ENCODE peak calls at places on chromosomes 3 and 15, in seven cellular contexts. E, S, K, I, U, J and X are unnamed samples.

GRCh38 chr3:126449621-126450051 is 26.1 kb downstream of the ZXDC start:
- DNase-seq in J (no peak), S (no peak), U (no peak), I (no peak), E (no peak), K (no peak), X (no peak)

GRCh38 chr3:159607856-159608255 is 380.8 kb upstream of the IL12A start:
- DNase-seq in I (no peak), J (no peak), U (no peak), E (no peak), S (no peak), K (no peak), X (no peak)

GRCh38 chr3:62632510-62633294 is 242.5 kb downstream of the CADPS start:
- DNase-seq in U (no peak), E (no peak), S (no peak), I (no peak), J (no peak), K (no peak), X (no peak)

GRCh38 chr3:136305879-136306278 is 55.7 kb downstream of the PCCB start:
- DNase-seq in J (peak; percentile 8), I (no peak), E (no peak), S (peak; percentile 32), U (no peak), K (no peak), X (no peak)

GRCh38 chr3:69012836-69013255 is 638 bp downstream of the EOGT start:
- DNase-seq in K (peak; percentile 87), U (no peak), I (peak; percentile 54), S (no peak), E (peak; percentile 30), J (no peak), X (peak; percentile 22)

GRCh38 chr3:132210476-132211346 is 106.5 kb upstream of the ACP3 start:
- DNase-seq in K (peak; percentile 8), J (no peak), E (peak; percentile 44), U (no peak), S (peak; percentile 39), I (peak; percentile 84), X (peak; percentile 6)

GRCh38 chr3:43584043-43584826 is 37.6 kb downstream of the ANO10 start:
- DNase-seq in U (peak; percentile 35), J (no peak), K (no peak), I (no peak), E (no peak), S (no peak), X (no peak)

GRCh38 chr3:17840126-17840525 is 97.7 kb upstream of the TBC1D5 start:
- DNase-seq in U (no peak), S (no peak), E (no peak), J (no peak), I (no peak), K (no peak), X (no peak)

GRCh38 chr15:92655178-92655995 is at the start of gene FAM174B:
- DNase-seq in S (no peak), U (no peak), I (peak; percentile 78), E (peak; percentile 68), K (peak; percentile 92), J (no peak), X (no peak)

GRCh38 chr3:116259984-116260383 is 185.3 kb downstream of the LSAMP start:
- DNase-seq in J (no peak), K (no peak), U (no peak), S (no peak), E (no peak), I (no peak), X (no peak)

GRCh38 chr3:195895078-195895899 is 13.1 kb downstream of the TNK2 start:
- DNase-seq in J (no peak), I (peak; percentile 75), S (peak; percentile 37), U (peak; percentile 64), E (peak; percentile 73), K (peak; percentile 84), X (peak; percentile 44)

GRCh38 chr3:179630753-179631451 is 21.9 kb upstream of the USP13 start:
- DNase-seq in I (no peak), E (no peak), U (no peak), S (no peak), J (no peak), K (no peak), X (no peak)

DNA sequence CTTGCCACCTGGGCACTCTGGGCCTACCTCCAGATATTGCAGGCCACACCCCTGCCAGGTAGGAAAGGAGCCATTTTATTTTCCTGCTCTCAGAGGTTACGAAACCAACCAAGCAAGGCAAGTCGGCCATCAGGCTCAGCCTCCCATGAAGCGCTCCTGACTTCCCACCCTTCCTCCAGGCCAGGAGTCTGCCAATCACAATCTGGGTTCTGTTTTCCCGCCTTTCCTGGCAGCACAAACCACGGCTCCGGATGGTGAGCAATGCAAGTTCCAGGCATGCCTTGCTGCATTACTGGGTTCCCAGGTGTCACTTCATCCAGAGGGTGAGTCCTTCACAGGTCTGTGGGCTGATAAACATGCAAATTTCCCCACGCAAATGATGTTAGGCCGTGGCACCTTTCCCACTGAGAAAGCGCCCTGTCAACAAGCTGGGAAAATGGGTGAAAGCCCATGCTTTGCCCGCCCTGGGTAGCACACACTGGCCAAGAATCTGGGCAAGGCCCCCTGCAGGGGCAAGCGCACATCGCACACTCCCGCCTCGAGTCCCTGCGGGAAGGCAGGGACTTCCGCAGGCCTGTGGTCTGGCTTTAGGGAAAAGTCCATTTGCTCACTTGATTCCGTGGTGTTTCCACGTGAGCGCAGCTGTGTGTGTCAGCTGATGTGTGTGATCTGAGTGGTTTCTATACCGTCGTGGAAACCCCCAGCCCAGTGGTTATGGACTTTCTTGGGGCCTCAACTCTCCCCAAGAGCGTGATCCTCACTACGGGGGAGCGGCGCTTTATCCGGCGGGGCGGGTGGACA is 61.6 kb upstream of the RYK start:
- DNase-seq in U (no peak), I (peak; percentile 72), E (no peak), S (no peak), J (no peak), K (peak; percentile 48), X (no peak)
- TF ChIP-seq RAD21 in U (no peak), I (no peak), E (no peak), S (no peak), J (no peak), K (no peak), X (no peak)

DNA sequence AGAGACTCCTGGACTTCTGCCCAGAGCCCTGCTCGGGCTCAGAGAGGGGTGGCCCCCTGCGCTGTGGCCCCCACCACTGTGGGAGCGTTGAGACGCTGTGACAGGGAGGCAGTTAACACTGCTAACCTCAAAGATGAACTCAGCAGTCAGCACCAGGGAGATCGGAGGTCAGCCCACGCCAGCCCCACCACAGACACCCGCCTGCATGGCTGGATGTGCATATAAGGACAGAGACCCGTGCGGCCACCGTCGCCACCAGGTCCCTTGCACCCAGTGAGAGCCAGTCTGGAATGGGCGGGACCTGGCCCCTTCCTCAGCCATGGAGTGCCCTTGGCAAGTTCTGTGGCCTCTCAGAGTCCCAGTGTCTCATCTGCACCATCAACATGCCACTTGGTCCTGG is 48.5 kb upstream of the FURIN start:
- DNase-seq in I (no peak), E (no peak), K (no peak), J (no peak), U (peak; percentile 27), S (no peak), X (no peak)
- TF ChIP-seq MAX in I (no peak), E (no peak), K (no peak), J (no peak), U (no peak), S (no peak), X (no peak)

DNA sequence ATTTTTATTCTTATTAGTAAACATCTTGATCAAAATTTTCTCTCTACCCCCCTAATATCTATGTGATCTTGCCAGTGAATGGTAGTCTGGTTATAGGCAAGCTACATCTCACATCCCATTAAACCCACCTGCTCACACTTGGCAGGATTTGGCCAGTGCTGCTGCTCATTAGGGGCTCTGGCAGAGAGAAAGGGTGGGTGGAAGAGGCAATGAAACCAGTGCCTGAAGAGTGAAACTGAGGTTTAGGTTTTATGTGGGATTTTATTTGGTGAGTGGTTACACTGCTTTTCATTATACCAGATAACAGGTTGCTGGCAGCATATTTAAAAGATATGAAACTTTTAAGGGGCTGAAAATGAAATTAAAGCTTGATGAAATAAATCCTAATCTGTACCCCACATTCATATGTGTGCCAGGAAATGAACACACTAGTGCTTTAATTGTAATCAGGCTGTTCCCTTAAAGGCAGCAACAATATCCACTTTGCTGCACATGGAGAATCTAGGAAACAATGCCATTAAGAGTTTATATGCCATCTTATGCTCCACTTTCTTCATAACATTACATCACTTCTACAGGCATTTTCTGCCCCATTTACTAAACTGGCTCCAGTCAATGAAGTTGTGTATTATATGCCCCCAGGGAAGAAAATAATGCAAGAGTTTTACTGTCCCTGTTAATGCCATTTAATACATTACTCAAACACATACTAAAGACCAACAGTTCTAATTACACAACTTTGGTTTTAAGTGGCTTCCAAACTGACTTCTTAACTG is 688.7 kb downstream of the MECOM start:
- DNase-seq in I (no peak), S (no peak), K (no peak), U (no peak), J (no peak), E (no peak), X (no peak)
- TF ChIP-seq RAD21 in I (no peak), S (no peak), K (no peak), U (no peak), J (no peak), E (no peak), X (no peak)

GRCh38 chr3:30549600-30549999 is 56.8 kb upstream of the TGFBR2 start:
- DNase-seq in I (no peak), E (no peak), J (no peak), U (no peak), K (no peak), S (no peak), X (no peak)

GRCh38 chr3:30542897-30543296 is 63.5 kb upstream of the TGFBR2 start:
- DNase-seq in J (no peak), S (no peak), I (no peak), U (no peak), E (no peak), K (no peak), X (no peak)

GRCh38 chr3:30548605-30549004 is 57.8 kb upstream of the TGFBR2 start:
- DNase-seq in E (peak; percentile 34), U (peak; percentile 61), S (no peak), K (peak; percentile 32), I (peak; percentile 84), J (no peak), X (no peak)

GRCh38 chr3:30546934-30547333 is 59.5 kb upstream of the TGFBR2 start:
- DNase-seq in U (no peak), J (no peak), K (no peak), I (no peak), E (no peak), S (no peak), X (no peak)

DNA sequence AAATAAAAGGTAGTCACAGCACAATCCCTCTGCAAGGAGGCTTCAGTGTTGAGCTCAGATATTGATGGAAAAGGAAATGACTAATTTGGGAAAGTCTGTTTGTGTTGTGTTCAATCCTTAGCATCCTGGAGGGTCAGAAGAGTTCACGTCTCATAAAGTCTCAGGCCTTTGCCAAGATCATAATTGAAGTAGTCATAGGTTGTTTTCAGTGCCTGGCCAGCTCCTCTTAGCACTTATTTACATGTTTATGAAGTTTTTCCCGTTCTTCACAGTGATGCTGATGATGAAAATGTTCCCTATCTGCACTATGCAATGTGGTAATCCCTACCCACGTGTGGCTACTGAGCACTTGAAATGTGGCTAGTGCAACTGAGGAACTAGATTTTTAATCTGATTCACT is 61.6 kb upstream of the TGFBR2 start:
- DNase-seq in J (no peak), I (no peak), S (no peak), K (no peak), U (no peak), E (peak; percentile 66), X (no peak)
- TF ChIP-seq MAX in J (no peak), I (no peak), S (no peak), K (no peak), U (no peak), E (peak; percentile 24), X (no peak)